ENCODE peak calls at places on chromosomes 4 and X, in seven cellular contexts. K, Z, D, P, S, O and X are unnamed samples.

GRCh38 chr4:15353207-15353606 is 74.6 kb upstream of the C1QTNF7 start:
- ATAC-seq in K (no peak), Z (no peak), D (peak), P (no peak), S (no peak), O (no peak), X (no peak)

GRCh38 chrX:24145340-24146186 is 4.0 kb upstream of the ZFX start:
- ATAC-seq in K (peak), Z (no peak), D (no peak), P (peak), S (no peak), O (no peak), X (no peak)

GRCh38 chr4:185792384-185793146 is 19.4 kb downstream of the SORBS2 start:
- ATAC-seq in K (peak), Z (no peak), D (peak), P (peak), S (no peak), O (no peak), X (peak)

GRCh38 chr4:7539659-7540058 is 104.9 kb upstream of the PSAPL1 start:
- ATAC-seq in K (peak), Z (no peak), D (no peak), P (peak), S (no peak), O (no peak), X (peak)

GRCh38 chrX:10576777-10577444 is 43.5 kb downstream of the MID1 start:
- ATAC-seq in K (no peak), Z (peak), D (no peak), P (no peak), S (no peak), O (peak), X (peak)

GRCh38 chr4:41095192-41095872 is 119.0 kb downstream of the APBB2 start:
- ATAC-seq in K (no peak), Z (no peak), D (no peak), P (no peak), S (no peak), O (no peak), X (no peak)

GRCh38 chrX:22043872-22044271 is 11.7 kb downstream of the PHEX start:
- ATAC-seq in K (no peak), Z (no peak), D (no peak), P (no peak), S (no peak), O (no peak), X (no peak)

GRCh38 chr4:106604319-106605051 is 235.9 kb upstream of the GIMD1 start:
- ATAC-seq in K (no peak), Z (no peak), D (no peak), P (no peak), S (peak), O (peak), X (no peak)

GRCh38 chr4:576991-577498 is 950 bp upstream of the TMEM271 start:
- ATAC-seq in K (peak), Z (no peak), D (no peak), P (no peak), S (no peak), O (no peak), X (no peak)

GRCh38 chrX:133495464-133496391 is 80.4 kb upstream of the GPC4 start:
- ATAC-seq in K (no peak), Z (peak), D (peak), P (no peak), S (peak), O (peak), X (peak)

GRCh38 chr4:154589296-154590197 is 995 bp downstream of the FGA start:
- ATAC-seq in K (no peak), Z (no peak), D (no peak), P (no peak), S (no peak), O (no peak), X (no peak)

GRCh38 chr4:163330828-163331628 is 1.4 kb downstream of the NPY1R start:
- ATAC-seq in K (no peak), Z (no peak), D (no peak), P (no peak), S (no peak), O (peak), X (no peak)

GRCh38 chr4:98519268-98519993 is 139.0 kb downstream of the TSPAN5 start:
- ATAC-seq in K (no peak), Z (no peak), D (no peak), P (peak), S (no peak), O (no peak), X (no peak)

GRCh38 chr4:163353054-163353453 is 9.4 kb downstream of the NPY5R start:
- ATAC-seq in K (no peak), Z (no peak), D (no peak), P (no peak), S (no peak), O (no peak), X (no peak)

GRCh38 chr4:12260453-12260852 is 831.8 kb upstream of the HS3ST1 start:
- ATAC-seq in K (no peak), Z (no peak), D (no peak), P (no peak), S (no peak), O (no peak), X (no peak)

GRCh38 chrX:136953867-136954787 is 73.6 kb upstream of the RBMX start:
- ATAC-seq in K (peak), Z (peak), D (peak), P (peak), S (peak), O (peak), X (peak)

GRCh38 chrX:54810532-54810931 is 3.0 kb downstream of the MAGED2 start:
- ATAC-seq in K (no peak), Z (no peak), D (no peak), P (no peak), S (no peak), O (no peak), X (no peak)

GRCh38 chr4:22712105-22712504 is 19.4 kb downstream of the GBA3 start:
- ATAC-seq in K (no peak), Z (no peak), D (no peak), P (no peak), S (no peak), O (no peak), X (no peak)

GRCh38 chr4:186653973-186654372 is 69.7 kb downstream of the FAT1 start:
- ATAC-seq in K (no peak), Z (no peak), D (no peak), P (no peak), S (no peak), O (no peak), X (no peak)

GRCh38 chrX:55522577-55523254 is 33.1 kb upstream of the USP51 start:
- ATAC-seq in K (no peak), Z (peak), D (no peak), P (no peak), S (no peak), O (peak), X (peak)

GRCh38 chr4:13647012-13647411 is 19.5 kb upstream of the BOD1L1 start:
- ATAC-seq in K (no peak), Z (no peak), D (peak), P (peak), S (no peak), O (no peak), X (no peak)

GRCh38 chr4:76447326-76447954 is 12.4 kb downstream of the SHROOM3 start:
- ATAC-seq in K (no peak), Z (no peak), D (no peak), P (no peak), S (no peak), O (no peak), X (no peak)

GRCh38 chr4:156378053-156378665 is 424.5 kb upstream of the CTSO start:
- ATAC-seq in K (peak), Z (no peak), D (peak), P (peak), S (peak), O (peak), X (peak)

GRCh38 chr4:30837131-30837539 is 117.0 kb downstream of the PCDH7 start:
- ATAC-seq in K (peak), Z (peak), D (peak), P (no peak), S (no peak), O (no peak), X (no peak)

GRCh38 chr4:92012899-92013867 is 290.6 kb upstream of the GRID2 start:
- ATAC-seq in K (no peak), Z (no peak), D (no peak), P (peak), S (no peak), O (no peak), X (no peak)